ENCODE peak calls at places on chromosomes 1 and 21, in five cellular contexts. One of them, this sample, is unnamed.

GRCh38 chr1:183205196-183205781 is 19.2 kb downstream of the LAMC2 start:
- DNase-seq in progenitor cell of endocrine pancreas: no peak
- DNase-seq in stimulated activated CD8-positive, alpha-beta memory T cell treated with anti-CD3 and anti-CD28 coated beads, Interleukin-4, amount 100 ng/mL, for 24 hours: no peak
- DNase-seq in stimulated activated CD4-positive, alpha-beta T cell treated with anti-CD3 and anti-CD28 coated beads, TNF-alpha, amount 100 ng/mL, for 24 hours: no peak
- DNase-seq in EL: peak
- DNase-seq in this sample: no peak

GRCh38 chr1:186208405-186209129 is 166.5 kb downstream of the TPR start:
- DNase-seq in progenitor cell of endocrine pancreas: no peak
- DNase-seq in stimulated activated CD8-positive, alpha-beta memory T cell treated with anti-CD3 and anti-CD28 coated beads, Interleukin-4, amount 100 ng/mL, for 24 hours: no peak
- DNase-seq in stimulated activated CD4-positive, alpha-beta T cell treated with anti-CD3 and anti-CD28 coated beads, TNF-alpha, amount 100 ng/mL, for 24 hours: no peak
- DNase-seq in EL: no peak
- DNase-seq in this sample: no peak

GRCh38 chr1:33323663-33324477 is 3.0 kb upstream of the A3GALT2 start:
- DNase-seq in progenitor cell of endocrine pancreas: no peak
- DNase-seq in stimulated activated CD8-positive, alpha-beta memory T cell treated with anti-CD3 and anti-CD28 coated beads, Interleukin-4, amount 100 ng/mL, for 24 hours: no peak
- DNase-seq in stimulated activated CD4-positive, alpha-beta T cell treated with anti-CD3 and anti-CD28 coated beads, TNF-alpha, amount 100 ng/mL, for 24 hours: no peak
- DNase-seq in EL: no peak
- DNase-seq in this sample: no peak

GRCh38 chr1:207831517-207832327 is 79.2 kb downstream of the CD34 start:
- DNase-seq in progenitor cell of endocrine pancreas: no peak
- DNase-seq in stimulated activated CD8-positive, alpha-beta memory T cell treated with anti-CD3 and anti-CD28 coated beads, Interleukin-4, amount 100 ng/mL, for 24 hours: no peak
- DNase-seq in stimulated activated CD4-positive, alpha-beta T cell treated with anti-CD3 and anti-CD28 coated beads, TNF-alpha, amount 100 ng/mL, for 24 hours: peak
- DNase-seq in EL: peak
- DNase-seq in this sample: peak

GRCh38 chr21:43702785-43703067 is 16.2 kb upstream of the PDXK start:
- DNase-seq in progenitor cell of endocrine pancreas: no peak
- DNase-seq in stimulated activated CD8-positive, alpha-beta memory T cell treated with anti-CD3 and anti-CD28 coated beads, Interleukin-4, amount 100 ng/mL, for 24 hours: no peak
- DNase-seq in stimulated activated CD4-positive, alpha-beta T cell treated with anti-CD3 and anti-CD28 coated beads, TNF-alpha, amount 100 ng/mL, for 24 hours: no peak
- DNase-seq in EL: peak
- DNase-seq in this sample: no peak

GRCh38 chr21:42158846-42159245 is 60.1 kb upstream of the ABCG1 start:
- DNase-seq in progenitor cell of endocrine pancreas: no peak
- DNase-seq in stimulated activated CD8-positive, alpha-beta memory T cell treated with anti-CD3 and anti-CD28 coated beads, Interleukin-4, amount 100 ng/mL, for 24 hours: no peak
- DNase-seq in stimulated activated CD4-positive, alpha-beta T cell treated with anti-CD3 and anti-CD28 coated beads, TNF-alpha, amount 100 ng/mL, for 24 hours: no peak
- DNase-seq in EL: no peak
- DNase-seq in this sample: no peak

GRCh38 chr1:92922378-92923035 is 38.8 kb downstream of the DIPK1A start:
- DNase-seq in progenitor cell of endocrine pancreas: no peak
- DNase-seq in stimulated activated CD8-positive, alpha-beta memory T cell treated with anti-CD3 and anti-CD28 coated beads, Interleukin-4, amount 100 ng/mL, for 24 hours: no peak
- DNase-seq in stimulated activated CD4-positive, alpha-beta T cell treated with anti-CD3 and anti-CD28 coated beads, TNF-alpha, amount 100 ng/mL, for 24 hours: no peak
- DNase-seq in EL: peak
- DNase-seq in this sample: no peak

GRCh38 chr21:46412521-46413364 is 45.9 kb upstream of the DIP2A start:
- DNase-seq in progenitor cell of endocrine pancreas: no peak
- DNase-seq in stimulated activated CD8-positive, alpha-beta memory T cell treated with anti-CD3 and anti-CD28 coated beads, Interleukin-4, amount 100 ng/mL, for 24 hours: no peak
- DNase-seq in stimulated activated CD4-positive, alpha-beta T cell treated with anti-CD3 and anti-CD28 coated beads, TNF-alpha, amount 100 ng/mL, for 24 hours: no peak
- DNase-seq in EL: no peak
- DNase-seq in this sample: no peak

GRCh38 chr1:147591246-147591891 is 50.1 kb downstream of the BCL9 start:
- DNase-seq in progenitor cell of endocrine pancreas: no peak
- DNase-seq in stimulated activated CD8-positive, alpha-beta memory T cell treated with anti-CD3 and anti-CD28 coated beads, Interleukin-4, amount 100 ng/mL, for 24 hours: no peak
- DNase-seq in stimulated activated CD4-positive, alpha-beta T cell treated with anti-CD3 and anti-CD28 coated beads, TNF-alpha, amount 100 ng/mL, for 24 hours: no peak
- DNase-seq in EL: no peak
- DNase-seq in this sample: no peak

GRCh38 chr1:114988095-114988494 is 41.5 kb upstream of the TSHB start:
- DNase-seq in progenitor cell of endocrine pancreas: no peak
- DNase-seq in stimulated activated CD8-positive, alpha-beta memory T cell treated with anti-CD3 and anti-CD28 coated beads, Interleukin-4, amount 100 ng/mL, for 24 hours: no peak
- DNase-seq in stimulated activated CD4-positive, alpha-beta T cell treated with anti-CD3 and anti-CD28 coated beads, TNF-alpha, amount 100 ng/mL, for 24 hours: no peak
- DNase-seq in EL: no peak
- DNase-seq in this sample: no peak

GRCh38 chr1:219159946-219160645 is 13.6 kb upstream of the LYPLAL1 start:
- DNase-seq in progenitor cell of endocrine pancreas: no peak
- DNase-seq in stimulated activated CD8-positive, alpha-beta memory T cell treated with anti-CD3 and anti-CD28 coated beads, Interleukin-4, amount 100 ng/mL, for 24 hours: no peak
- DNase-seq in stimulated activated CD4-positive, alpha-beta T cell treated with anti-CD3 and anti-CD28 coated beads, TNF-alpha, amount 100 ng/mL, for 24 hours: no peak
- DNase-seq in EL: no peak
- DNase-seq in this sample: no peak

GRCh38 chr1:3019007-3019515 is 2.2 kb upstream of the ACTRT2 start:
- DNase-seq in progenitor cell of endocrine pancreas: no peak
- DNase-seq in stimulated activated CD8-positive, alpha-beta memory T cell treated with anti-CD3 and anti-CD28 coated beads, Interleukin-4, amount 100 ng/mL, for 24 hours: no peak
- DNase-seq in stimulated activated CD4-positive, alpha-beta T cell treated with anti-CD3 and anti-CD28 coated beads, TNF-alpha, amount 100 ng/mL, for 24 hours: no peak
- DNase-seq in EL: no peak
- DNase-seq in this sample: no peak

GRCh38 chr1:8789314-8790214 is 27.9 kb downstream of the RERE start:
- DNase-seq in progenitor cell of endocrine pancreas: peak
- DNase-seq in stimulated activated CD8-positive, alpha-beta memory T cell treated with anti-CD3 and anti-CD28 coated beads, Interleukin-4, amount 100 ng/mL, for 24 hours: no peak
- DNase-seq in stimulated activated CD4-positive, alpha-beta T cell treated with anti-CD3 and anti-CD28 coated beads, TNF-alpha, amount 100 ng/mL, for 24 hours: no peak
- DNase-seq in EL: no peak
- DNase-seq in this sample: no peak

This sample was measured in dermis blood vessel endothelial cell.